ENCODE peak calls at places on chromosomes 7 and 10, in ten cellular contexts. One of them, this sample, is unnamed.

GRCh38 chr7:131329176-131329570 is 1.5 kb downstream of the MKLN1 start:
- DNase-seq in neuronal stem cell: no peak
- DNase-seq in mucosa of descending colon: no peak
- DNase-seq in body of pancreas: no peak
- DNase-seq in keratinocyte: no peak
- DNase-seq in breast epithelium: no peak
- DNase-seq in ovary: no peak
- DNase-seq in uterus: no peak
- DNase-seq in stomach: peak; percentile 40
- DNase-seq in lung: no peak
- DNase-seq in this sample: no peak

GRCh38 chr7:81482600-81483186 is 287.2 kb downstream of the HGF start:
- DNase-seq in body of pancreas: no peak
- DNase-seq in lung: no peak
- DNase-seq in uterus: no peak
- DNase-seq in breast epithelium: no peak
- DNase-seq in keratinocyte: no peak
- DNase-seq in mucosa of descending colon: no peak
- DNase-seq in ovary: no peak
- DNase-seq in neuronal stem cell: no peak
- DNase-seq in stomach: no peak
- DNase-seq in this sample: no peak

GRCh38 chr7:94311545-94311944 is 83.2 kb upstream of the COL1A2 start:
- DNase-seq in keratinocyte: no peak
- DNase-seq in ovary: no peak
- DNase-seq in neuronal stem cell: no peak
- DNase-seq in mucosa of descending colon: no peak
- DNase-seq in breast epithelium: no peak
- DNase-seq in uterus: no peak
- DNase-seq in stomach: no peak
- DNase-seq in lung: no peak
- DNase-seq in body of pancreas: no peak
- DNase-seq in this sample: no peak

GRCh38 chr10:1600861-1601260 is 136.5 kb downstream of the ADARB2 start:
- DNase-seq in breast epithelium: peak; percentile 49
- DNase-seq in neuronal stem cell: no peak
- DNase-seq in ovary: no peak
- DNase-seq in body of pancreas: no peak
- DNase-seq in uterus: no peak
- DNase-seq in stomach: no peak
- DNase-seq in lung: no peak
- DNase-seq in keratinocyte: peak; percentile 45
- DNase-seq in mucosa of descending colon: no peak
- DNase-seq in this sample: no peak

GRCh38 chr7:102107474-102108104 is 179.1 kb upstream of the SH2B2 start:
- DNase-seq in breast epithelium: no peak
- DNase-seq in lung: no peak
- DNase-seq in keratinocyte: no peak
- DNase-seq in mucosa of descending colon: no peak
- DNase-seq in ovary: no peak
- DNase-seq in body of pancreas: no peak
- DNase-seq in uterus: no peak
- DNase-seq in stomach: no peak
- DNase-seq in neuronal stem cell: no peak
- DNase-seq in this sample: no peak

GRCh38 chr10:79046326-79046725 is 22.4 kb upstream of the ZMIZ1 start:
- DNase-seq in uterus: no peak
- DNase-seq in neuronal stem cell: no peak
- DNase-seq in keratinocyte: no peak
- DNase-seq in ovary: peak; percentile 4
- DNase-seq in stomach: no peak
- DNase-seq in mucosa of descending colon: peak; percentile 19
- DNase-seq in body of pancreas: peak; percentile 68
- DNase-seq in breast epithelium: no peak
- DNase-seq in lung: no peak
- DNase-seq in this sample: peak; percentile 5

GRCh38 chr7:66452165-66452564 is 176.5 kb upstream of the KCTD7 start:
- DNase-seq in lung: no peak
- DNase-seq in ovary: no peak
- DNase-seq in breast epithelium: no peak
- DNase-seq in body of pancreas: no peak
- DNase-seq in mucosa of descending colon: no peak
- DNase-seq in neuronal stem cell: no peak
- DNase-seq in keratinocyte: no peak
- DNase-seq in stomach: no peak
- DNase-seq in uterus: no peak
- DNase-seq in this sample: no peak

GRCh38 chr7:18806177-18806576 is 310.6 kb downstream of the HDAC9 start:
- DNase-seq in body of pancreas: no peak
- DNase-seq in uterus: no peak
- DNase-seq in lung: no peak
- DNase-seq in keratinocyte: no peak
- DNase-seq in neuronal stem cell: no peak
- DNase-seq in mucosa of descending colon: no peak
- DNase-seq in stomach: no peak
- DNase-seq in breast epithelium: no peak
- DNase-seq in ovary: no peak
- DNase-seq in this sample: no peak

GRCh38 chr10:260819-261429 is 125.7 kb downstream of the ZMYND11 start:
- DNase-seq in neuronal stem cell: no peak
- DNase-seq in uterus: no peak
- DNase-seq in ovary: no peak
- DNase-seq in lung: no peak
- DNase-seq in keratinocyte: no peak
- DNase-seq in body of pancreas: no peak
- DNase-seq in stomach: no peak
- DNase-seq in breast epithelium: no peak
- DNase-seq in mucosa of descending colon: no peak
- DNase-seq in this sample: no peak

GRCh38 chr7:151794508-151795167 is 82.3 kb downstream of the PRKAG2 start:
- DNase-seq in mucosa of descending colon: peak; percentile 20
- DNase-seq in ovary: no peak
- DNase-seq in lung: no peak
- DNase-seq in uterus: no peak
- DNase-seq in stomach: no peak
- DNase-seq in breast epithelium: no peak
- DNase-seq in keratinocyte: no peak
- DNase-seq in neuronal stem cell: peak; percentile 17
- DNase-seq in body of pancreas: no peak
- DNase-seq in this sample: peak; percentile 11

DNA sequence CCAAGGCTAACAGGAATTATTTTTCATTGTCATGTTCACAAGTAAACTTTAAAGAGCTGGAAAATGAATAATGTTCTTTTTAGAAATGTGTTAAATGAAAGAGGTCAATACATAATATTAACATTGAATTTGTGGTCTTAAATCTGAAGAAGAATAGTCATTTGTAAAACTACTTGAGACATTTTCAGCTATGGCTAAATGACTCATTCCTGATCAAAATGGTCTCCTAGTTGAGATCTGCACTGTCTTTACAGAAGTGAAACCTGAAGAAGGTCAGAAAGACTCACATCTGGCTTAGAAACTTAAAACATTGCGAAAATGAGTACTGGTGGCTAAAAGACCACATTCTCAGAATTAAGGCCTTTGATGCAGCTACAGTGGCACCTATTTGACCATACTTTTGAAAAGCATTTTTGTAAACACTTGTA is 5.9 kb downstream of the PIK3CG start:
- DNase-seq in stomach: no peak
- DNase-seq in lung: no peak
- DNase-seq in uterus: no peak
- DNase-seq in neuronal stem cell: no peak
- DNase-seq in ovary: no peak
- DNase-seq in body of pancreas: no peak
- DNase-seq in breast epithelium: no peak
- DNase-seq in keratinocyte: no peak
- DNase-seq in mucosa of descending colon: no peak
- DNase-seq in this sample: no peak
- H3K4me3 ChIP-seq in stomach: no peak overlapping the region
- H3K4me3 ChIP-seq in lung: no peak overlapping the region
- H3K4me3 ChIP-seq in uterus: no peak overlapping the region
- H3K4me3 ChIP-seq in neuronal stem cell: no peak overlapping the region
- H3K4me3 ChIP-seq in ovary: no peak overlapping the region
- H3K4me3 ChIP-seq in body of pancreas: no peak overlapping the region
- H3K4me3 ChIP-seq in breast epithelium: no peak overlapping the region
- H3K4me3 ChIP-seq in keratinocyte: no peak overlapping the region
- H3K4me3 ChIP-seq in mucosa of descending colon: no peak overlapping the region
- H3K4me3 ChIP-seq in this sample: no peak overlapping the region

DNA sequence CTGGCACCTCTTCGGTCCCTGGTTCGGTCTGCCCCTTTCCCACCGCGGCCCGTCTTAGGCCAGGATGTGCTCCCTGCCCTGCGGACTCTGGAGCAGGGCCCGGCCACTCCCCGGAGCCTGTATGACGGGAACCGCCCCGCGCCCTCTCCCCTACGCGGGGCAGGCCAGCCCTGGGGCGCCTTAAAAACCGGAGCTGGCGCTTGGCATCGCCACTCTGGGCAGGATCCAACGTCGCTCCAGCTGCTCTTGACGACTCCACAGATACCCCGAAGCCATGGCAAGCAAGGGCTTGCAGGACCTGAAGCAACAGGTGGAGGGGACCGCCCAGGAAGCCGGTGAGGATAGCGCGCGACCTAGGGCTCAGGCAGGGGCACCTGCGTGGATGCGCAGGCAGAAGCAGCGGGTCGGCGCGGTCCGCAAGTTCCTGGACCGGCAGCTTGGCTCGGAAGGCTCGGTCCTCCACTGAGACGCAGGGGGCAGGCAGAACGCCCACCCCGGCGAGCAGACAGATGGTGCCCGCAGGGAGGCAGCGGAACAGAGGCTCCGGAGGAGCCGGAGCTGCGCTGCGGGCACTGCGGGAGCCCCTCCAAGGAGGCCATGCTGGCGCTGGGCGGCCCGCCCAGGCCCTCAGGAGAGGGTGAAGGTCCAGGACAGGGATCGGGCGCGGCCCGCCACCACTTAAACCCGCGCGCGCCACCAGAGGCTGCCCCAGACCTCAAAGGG is at the start of gene ADIRF:
- DNase-seq in keratinocyte: no peak
- DNase-seq in mucosa of descending colon: peak; percentile 85
- DNase-seq in breast epithelium: no peak
- DNase-seq in uterus: peak; percentile 68
- DNase-seq in body of pancreas: peak; percentile 59
- DNase-seq in neuronal stem cell: no peak
- DNase-seq in stomach: peak; percentile 67
- DNase-seq in lung: peak; percentile 75
- DNase-seq in ovary: peak; percentile 79
- DNase-seq in this sample: peak; percentile 71
- H3K4me1 ChIP-seq in keratinocyte: peaks cover 59% of the 10 kb centered on the region
- H3K4me1 ChIP-seq in mucosa of descending colon: peaks cover 35% of the 10 kb centered on the region
- H3K4me1 ChIP-seq in breast epithelium: peaks cover 11% of the 10 kb centered on the region
- H3K4me1 ChIP-seq in uterus: no peaks in the 10 kb centered on the region
- H3K4me1 ChIP-seq in body of pancreas: peaks cover 56% of the 10 kb centered on the region
- H3K4me1 ChIP-seq in neuronal stem cell: peaks cover 27% of the 10 kb centered on the region
- H3K4me1 ChIP-seq in stomach: peaks cover 52% of the 10 kb centered on the region
- H3K4me1 ChIP-seq in lung: no peaks in the 10 kb centered on the region
- H3K4me1 ChIP-seq in ovary: peaks cover 21% of the 10 kb centered on the region
- H3K4me1 ChIP-seq in this sample: peaks cover 64% of the 10 kb centered on the region

DNA sequence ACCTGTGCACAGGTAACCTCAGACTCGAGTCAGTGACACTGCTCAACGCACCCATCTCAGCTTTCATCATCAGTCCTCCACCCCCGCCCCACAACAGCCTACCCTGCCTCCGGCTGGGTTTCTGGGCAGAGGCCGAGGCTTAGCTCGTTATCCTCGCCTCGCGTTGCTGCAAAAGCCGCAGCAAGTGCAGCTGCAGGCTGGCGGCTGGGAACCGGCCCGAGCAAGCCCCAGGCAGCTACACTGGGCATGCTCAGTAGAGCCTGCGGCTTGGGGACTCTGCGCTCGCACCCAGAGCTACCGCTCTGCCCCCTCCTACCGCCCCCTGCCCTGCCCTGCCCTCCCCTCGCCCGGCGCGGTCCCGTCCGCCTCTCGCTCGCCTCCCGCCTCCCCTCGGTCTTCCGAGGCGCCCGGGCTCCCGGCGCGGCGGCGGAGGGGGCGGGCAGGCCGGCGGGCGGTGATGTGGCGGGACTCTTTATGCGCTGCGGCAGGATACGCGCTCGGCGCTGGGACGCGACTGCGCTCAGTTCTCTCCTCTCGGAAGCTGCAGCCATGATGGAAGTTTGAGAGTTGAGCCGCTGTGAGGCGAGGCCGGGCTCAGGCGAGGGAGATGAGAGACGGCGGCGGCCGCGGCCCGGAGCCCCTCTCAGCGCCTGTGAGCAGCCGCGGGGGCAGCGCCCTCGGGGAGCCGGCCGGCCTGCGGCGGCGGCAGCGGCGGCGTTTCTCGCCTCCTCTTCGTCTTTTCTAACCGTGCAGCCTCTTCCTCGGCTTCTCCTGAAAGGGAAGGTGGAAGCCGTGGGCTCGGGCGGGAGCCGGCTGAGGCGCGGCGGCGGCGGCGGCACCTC is at the start of the genes KLLN and PTEN:
- DNase-seq in stomach: peak; percentile 90
- DNase-seq in breast epithelium: peak; percentile 79
- DNase-seq in body of pancreas: peak; percentile 89
- DNase-seq in neuronal stem cell: peak; percentile 93
- DNase-seq in uterus: peak; percentile 87
- DNase-seq in lung: peak; percentile 91
- DNase-seq in keratinocyte: no peak
- DNase-seq in mucosa of descending colon: peak; percentile 95
- DNase-seq in ovary: peak; percentile 90
- DNase-seq in this sample: peak; percentile 93
- H3K4me3 ChIP-seq in stomach: peak within 1 kb of the TSS; percentile 91
- H3K4me3 ChIP-seq in breast epithelium: peak within 1 kb of the TSS; percentile 72
- H3K4me3 ChIP-seq in body of pancreas: peak within 1 kb of the TSS; percentile 83
- H3K4me3 ChIP-seq in neuronal stem cell: peak within 1 kb of the TSS; percentile 94
- H3K4me3 ChIP-seq in uterus: peak within 1 kb of the TSS; percentile 81
- H3K4me3 ChIP-seq in lung: peak within 1 kb of the TSS; percentile 71
- H3K4me3 ChIP-seq in keratinocyte: peak within 1 kb of the TSS; percentile 97
- H3K4me3 ChIP-seq in mucosa of descending colon: peak within 1 kb of the TSS; percentile 84
- H3K4me3 ChIP-seq in ovary: peak within 1 kb of the TSS; percentile 54
- H3K4me3 ChIP-seq in this sample: peak within 1 kb of the TSS; percentile 86

DNA sequence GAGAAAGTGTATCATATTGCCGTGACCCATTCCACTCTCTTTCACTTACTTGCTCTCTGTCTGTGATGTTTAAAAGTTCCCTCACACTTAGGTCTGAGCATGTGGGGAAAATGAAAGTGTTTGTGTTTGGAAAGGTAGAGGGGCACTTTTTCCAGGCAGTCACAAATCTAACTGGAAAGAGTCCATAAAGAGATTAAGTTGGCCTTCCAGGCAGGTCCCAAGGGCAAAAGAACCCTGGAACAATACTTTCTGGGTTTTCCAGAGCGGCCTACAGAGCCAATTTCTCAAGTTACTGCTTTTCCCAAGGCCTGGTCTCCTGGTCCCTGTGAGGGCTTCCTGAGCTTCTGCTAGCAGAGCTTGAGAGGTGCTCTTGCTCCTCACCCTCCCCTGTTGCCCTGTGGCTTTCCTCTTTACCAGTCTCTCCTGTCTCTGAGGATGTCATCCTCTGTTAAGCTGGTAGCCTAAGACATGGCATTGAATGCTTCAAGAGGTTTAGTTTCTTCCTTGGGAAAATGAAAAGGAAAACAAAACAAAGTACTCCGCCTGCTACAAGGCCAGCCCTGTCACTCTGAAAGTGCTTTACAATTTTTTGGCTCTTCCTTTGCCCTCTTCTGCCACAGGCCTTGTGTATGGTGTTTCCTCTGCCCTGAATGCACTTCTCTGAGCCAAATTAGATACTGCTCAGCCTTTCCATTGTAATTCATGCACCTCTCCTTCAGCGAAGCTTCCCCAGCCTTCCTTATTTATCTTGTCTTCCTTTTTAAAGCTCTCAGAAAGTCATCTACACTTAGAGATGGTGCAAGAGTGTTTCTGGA is 20.1 kb downstream of the TES start:
- DNase-seq in ovary: no peak
- DNase-seq in mucosa of descending colon: no peak
- DNase-seq in stomach: no peak
- DNase-seq in breast epithelium: no peak
- DNase-seq in neuronal stem cell: no peak
- DNase-seq in keratinocyte: no peak
- DNase-seq in lung: no peak
- DNase-seq in body of pancreas: no peak
- DNase-seq in uterus: no peak
- DNase-seq in this sample: no peak
- H3K4me1 ChIP-seq in ovary: peaks cover 7% of the 10 kb centered on the region
- H3K4me1 ChIP-seq in mucosa of descending colon: peaks cover 22% of the 10 kb centered on the region
- H3K4me1 ChIP-seq in stomach: peaks cover 50% of the 10 kb centered on the region
- H3K4me1 ChIP-seq in breast epithelium: peaks cover 20% of the 10 kb centered on the region
- H3K4me1 ChIP-seq in neuronal stem cell: no peaks in the 10 kb centered on the region
- H3K4me1 ChIP-seq in keratinocyte: peaks cover 63% of the 10 kb centered on the region
- H3K4me1 ChIP-seq in lung: peaks cover 37% of the 10 kb centered on the region
- H3K4me1 ChIP-seq in body of pancreas: peaks cover 44% of the 10 kb centered on the region
- H3K4me1 ChIP-seq in uterus: peaks cover 4% of the 10 kb centered on the region
- H3K4me1 ChIP-seq in this sample: peaks cover 59% of the 10 kb centered on the region